ENCODE peak calls at places on chromosome 9, in four cellular contexts. B is activated CD4-positive, alpha-beta T cell treated with anti-CD3 and anti-CD28 coated beads, Interleukin-2, amount 50 U/mL, for 1 hour; F is dermis microvascular lymphatic vessel endothelial cell; T is PC-3. R is an unnamed sample.

GRCh38 chr9:104766025-104766424 is 2.1 kb downstream of the NIPSNAP3B start:
- DNase-seq in B (no peak), F (no peak), T (no peak), R (no peak)

GRCh38 chr9:124297553-124297905 is 39.8 kb downstream of the NEK6 start:
- DNase-seq in B (no peak), F (peak), T (peak), R (peak)

GRCh38 chr9:16206560-16206959 is 653.7 kb downstream of the CCDC171 start:
- DNase-seq in B (no peak), F (no peak), T (no peak), R (no peak)

GRCh38 chr9:36832232-36832795 is 201.8 kb downstream of the PAX5 start:
- DNase-seq in B (no peak), F (no peak), T (no peak), R (no peak)

GRCh38 chr9:127694890-127695735 is 11.7 kb upstream of the CFAP157 start:
- DNase-seq in B (no peak), F (no peak), T (no peak), R (no peak)

GRCh38 chr9:104686081-104686480 is 8.2 kb upstream of the OR13D1 start:
- DNase-seq in B (no peak), F (no peak), T (no peak), R (no peak)

GRCh38 chr9:95876595-95876994 is 1.1 kb downstream of the ERCC6L2 start:
- DNase-seq in B (no peak), F (peak), T (peak), R (no peak)

GRCh38 chr9:129459550-129460322 is 161.2 kb downstream of the C9orf50 start:
- DNase-seq in B (peak), F (no peak), T (no peak), R (no peak)

GRCh38 chr9:133134419-133135190 is 13.6 kb upstream of the RALGDS start:
- DNase-seq in B (no peak), F (no peak), T (peak), R (no peak)

GRCh38 chr9:124008855-124009834 is 2.4 kb upstream of the LHX2 start:
- DNase-seq in B (no peak), F (no peak), T (no peak), R (no peak)

GRCh38 chr9:16352791-16353401 is 517.6 kb downstream of the BNC2 start:
- DNase-seq in B (no peak), F (no peak), T (peak), R (no peak)

GRCh38 chr9:132644251-132644650 is 25.5 kb downstream of the DDX31 start:
- DNase-seq in B (no peak), F (no peak), T (peak), R (no peak)

GRCh38 chr9:122058051-122058450 is 35.1 kb downstream of the TTLL11 start:
- DNase-seq in B (no peak), F (no peak), T (no peak), R (no peak)

GRCh38 chr9:36748322-36748899 is 175.7 kb downstream of the MELK start:
- DNase-seq in B (peak), F (peak), T (peak), R (no peak)

GRCh38 chr9:20220286-20220685 is 402.0 kb downstream of the MLLT3 start:
- DNase-seq in B (no peak), F (no peak), T (no peak), R (no peak)

GRCh38 chr9:95315108-95315746 is 2.3 kb downstream of the FANCC start:
- DNase-seq in B (no peak), F (no peak), T (no peak), R (no peak)

GRCh38 chr9:136927343-136928261 is 16.9 kb downstream of the FBXW5 start:
- DNase-seq in B (no peak), F (peak), T (no peak), R (no peak)

GRCh38 chr9:77599492-77599891 is 48.6 kb downstream of the GNA14 start:
- DNase-seq in B (no peak), F (no peak), T (no peak), R (no peak)

GRCh38 chr9:849431-849830 is 7.9 kb downstream of the DMRT1 start:
- DNase-seq in B (no peak), F (no peak), T (no peak), R (no peak)

GRCh38 chr9:37953775-37954437 is 50.0 kb upstream of the SLC25A51 start:
- DNase-seq in B (no peak), F (peak), T (peak), R (no peak)